ENCODE peak calls at places on chromosomes 5 and 9, in six cellular contexts. One of them, this sample, is unnamed.

GRCh38 chr9:134547161-134548100 is 94.2 kb upstream of the COL5A1 start:
- DNase-seq in choroid plexus epithelial cell: no peak
- DNase-seq in tibial nerve: no peak
- DNase-seq in SJSA1: no peak
- DNase-seq in GM23248: no peak
- DNase-seq in skeletal muscle cell: no peak
- DNase-seq in this sample: no peak

GRCh38 chr9:84513473-84513872 is 156.1 kb upstream of the NTRK2 start:
- DNase-seq in choroid plexus epithelial cell: no peak
- DNase-seq in SJSA1: no peak
- DNase-seq in tibial nerve: no peak
- DNase-seq in GM23248: no peak
- DNase-seq in skeletal muscle cell: no peak
- DNase-seq in this sample: no peak

GRCh38 chr5:81971694-81972495 is at the start of gene ATG10:
- DNase-seq in tibial nerve: peak; percentile 80
- DNase-seq in SJSA1: peak; percentile 96
- DNase-seq in skeletal muscle cell: peak; percentile 87
- DNase-seq in choroid plexus epithelial cell: peak; percentile 94
- DNase-seq in GM23248: peak; percentile 97
- DNase-seq in this sample: peak; percentile 93

GRCh38 chr5:128201065-128201926 is 117.7 kb downstream of the SLC12A2 start:
- DNase-seq in tibial nerve: peak; percentile 83
- DNase-seq in skeletal muscle cell: no peak
- DNase-seq in GM23248: peak; percentile 85
- DNase-seq in SJSA1: peak; percentile 65
- DNase-seq in choroid plexus epithelial cell: peak; percentile 76
- DNase-seq in this sample: peak; percentile 59

GRCh38 chr9:88302579-88303324 is 85.5 kb upstream of the SPIN1 start:
- DNase-seq in GM23248: no peak
- DNase-seq in skeletal muscle cell: no peak
- DNase-seq in SJSA1: no peak
- DNase-seq in tibial nerve: no peak
- DNase-seq in choroid plexus epithelial cell: no peak
- DNase-seq in this sample: no peak

GRCh38 chr5:121890297-121890858 is 38.7 kb downstream of the FTMT start:
- DNase-seq in SJSA1: no peak
- DNase-seq in GM23248: no peak
- DNase-seq in skeletal muscle cell: no peak
- DNase-seq in choroid plexus epithelial cell: no peak
- DNase-seq in tibial nerve: no peak
- DNase-seq in this sample: no peak

GRCh38 chr5:113433071-113433470 is 1.7 kb downstream of the TSSK1B start:
- DNase-seq in skeletal muscle cell: no peak
- DNase-seq in GM23248: no peak
- DNase-seq in SJSA1: no peak
- DNase-seq in tibial nerve: no peak
- DNase-seq in choroid plexus epithelial cell: no peak
- DNase-seq in this sample: no peak

GRCh38 chr9:92720209-92720765 is 44.3 kb downstream of the BICD2 start:
- DNase-seq in SJSA1: no peak
- DNase-seq in GM23248: no peak
- DNase-seq in choroid plexus epithelial cell: no peak
- DNase-seq in skeletal muscle cell: no peak
- DNase-seq in tibial nerve: no peak
- DNase-seq in this sample: no peak

GRCh38 chr5:38948501-38948900 is 102.7 kb downstream of the OSMR start:
- DNase-seq in choroid plexus epithelial cell: peak; percentile 86
- DNase-seq in tibial nerve: no peak
- DNase-seq in GM23248: peak; percentile 83
- DNase-seq in SJSA1: no peak
- DNase-seq in skeletal muscle cell: peak; percentile 36
- DNase-seq in this sample: no peak

GRCh38 chr5:52922384-52922783 is 66.8 kb upstream of the ITGA2 start:
- DNase-seq in GM23248: peak; percentile 76
- DNase-seq in skeletal muscle cell: peak; percentile 95
- DNase-seq in SJSA1: peak; percentile 30
- DNase-seq in tibial nerve: no peak
- DNase-seq in choroid plexus epithelial cell: peak; percentile 90
- DNase-seq in this sample: no peak

GRCh38 chr5:169767938-169768337 is 130.9 kb downstream of the DOCK2 start:
- DNase-seq in choroid plexus epithelial cell: no peak
- DNase-seq in skeletal muscle cell: no peak
- DNase-seq in SJSA1: no peak
- DNase-seq in tibial nerve: no peak
- DNase-seq in GM23248: no peak
- DNase-seq in this sample: no peak

GRCh38 chr5:40939753-40940152 is 30.5 kb downstream of the C7 start:
- DNase-seq in GM23248: no peak
- DNase-seq in skeletal muscle cell: no peak
- DNase-seq in SJSA1: no peak
- DNase-seq in choroid plexus epithelial cell: no peak
- DNase-seq in tibial nerve: no peak
- DNase-seq in this sample: no peak

GRCh38 chr9:113320051-113320450 is 16.9 kb upstream of the RNF183 start:
- DNase-seq in GM23248: no peak
- DNase-seq in SJSA1: no peak
- DNase-seq in choroid plexus epithelial cell: no peak
- DNase-seq in tibial nerve: no peak
- DNase-seq in skeletal muscle cell: no peak
- DNase-seq in this sample: no peak

GRCh38 chr9:116100711-116101111 is 52.9 kb upstream of the PAPPA start:
- DNase-seq in skeletal muscle cell: peak; percentile 54
- DNase-seq in tibial nerve: no peak
- DNase-seq in SJSA1: no peak
- DNase-seq in GM23248: peak; percentile 75
- DNase-seq in choroid plexus epithelial cell: peak; percentile 67
- DNase-seq in this sample: no peak

GRCh38 chr9:374726-375125 is 160.1 kb downstream of the DOCK8 start:
- DNase-seq in GM23248: no peak
- DNase-seq in skeletal muscle cell: peak; percentile 27
- DNase-seq in tibial nerve: no peak
- DNase-seq in choroid plexus epithelial cell: no peak
- DNase-seq in SJSA1: no peak
- DNase-seq in this sample: no peak

GRCh38 chr9:119036969-119037368 is 332.3 kb downstream of the BRINP1 start:
- DNase-seq in choroid plexus epithelial cell: no peak
- DNase-seq in skeletal muscle cell: no peak
- DNase-seq in GM23248: no peak
- DNase-seq in tibial nerve: no peak
- DNase-seq in SJSA1: no peak
- DNase-seq in this sample: no peak

GRCh38 chr5:149773245-149774095 is 43.4 kb downstream of the PPARGC1B start:
- DNase-seq in SJSA1: no peak
- DNase-seq in tibial nerve: no peak
- DNase-seq in skeletal muscle cell: no peak
- DNase-seq in GM23248: no peak
- DNase-seq in choroid plexus epithelial cell: no peak
- DNase-seq in this sample: no peak

GRCh38 chr9:93089481-93089991 is 6.5 kb upstream of the CARD19 start:
- DNase-seq in skeletal muscle cell: no peak
- DNase-seq in GM23248: no peak
- DNase-seq in SJSA1: no peak
- DNase-seq in tibial nerve: no peak
- DNase-seq in choroid plexus epithelial cell: no peak
- DNase-seq in this sample: no peak

GRCh38 chr5:73896668-73897067 is 270.7 kb downstream of the ARHGEF28 start:
- DNase-seq in choroid plexus epithelial cell: no peak
- DNase-seq in GM23248: no peak
- DNase-seq in tibial nerve: no peak
- DNase-seq in skeletal muscle cell: no peak
- DNase-seq in SJSA1: no peak
- DNase-seq in this sample: no peak

GRCh38 chr5:83583859-83584258 is 112.3 kb downstream of the VCAN start:
- DNase-seq in skeletal muscle cell: no peak
- DNase-seq in SJSA1: peak; percentile 45
- DNase-seq in GM23248: peak; percentile 65
- DNase-seq in choroid plexus epithelial cell: peak; percentile 61
- DNase-seq in tibial nerve: no peak
- DNase-seq in this sample: no peak

GRCh38 chr5:73464016-73464745 is 15.6 kb upstream of the FOXD1 start:
- DNase-seq in GM23248: peak; percentile 29
- DNase-seq in tibial nerve: no peak
- DNase-seq in choroid plexus epithelial cell: peak; percentile 38
- DNase-seq in skeletal muscle cell: no peak
- DNase-seq in SJSA1: no peak
- DNase-seq in this sample: no peak

GRCh38 chr9:109477269-109478203 is 20.6 kb downstream of the PTPN3 start:
- DNase-seq in choroid plexus epithelial cell: no peak
- DNase-seq in SJSA1: no peak
- DNase-seq in tibial nerve: no peak
- DNase-seq in skeletal muscle cell: no peak
- DNase-seq in GM23248: no peak
- DNase-seq in this sample: no peak

GRCh38 chr9:113675475-113675941 is 200.6 kb upstream of the ZNF618 start:
- DNase-seq in tibial nerve: peak; percentile 23
- DNase-seq in choroid plexus epithelial cell: peak; percentile 91
- DNase-seq in skeletal muscle cell: peak; percentile 91
- DNase-seq in SJSA1: peak; percentile 92
- DNase-seq in GM23248: peak; percentile 99
- DNase-seq in this sample: no peak

GRCh38 chr9:35406183-35406959 is 83.5 kb upstream of the RUSC2 start:
- DNase-seq in choroid plexus epithelial cell: peak; percentile 28
- DNase-seq in GM23248: peak; percentile 17
- DNase-seq in skeletal muscle cell: no peak
- DNase-seq in tibial nerve: no peak
- DNase-seq in SJSA1: no peak
- DNase-seq in this sample: peak; percentile 2

GRCh38 chr5:128038641-128039040 is 44.9 kb upstream of the SLC12A2 start:
- DNase-seq in GM23248: peak; percentile 41
- DNase-seq in SJSA1: peak; percentile 51
- DNase-seq in tibial nerve: no peak
- DNase-seq in skeletal muscle cell: no peak
- DNase-seq in choroid plexus epithelial cell: peak; percentile 79
- DNase-seq in this sample: no peak

GRCh38 chr5:106876665-106877194 is 794.0 kb downstream of the EFNA5 start:
- DNase-seq in GM23248: peak; percentile 2
- DNase-seq in SJSA1: no peak
- DNase-seq in tibial nerve: no peak
- DNase-seq in skeletal muscle cell: no peak
- DNase-seq in choroid plexus epithelial cell: peak; percentile 13
- DNase-seq in this sample: no peak

GRCh38 chr9:16689352-16689938 is 181.0 kb downstream of the BNC2 start:
- DNase-seq in tibial nerve: peak; percentile 39
- DNase-seq in SJSA1: peak; percentile 63
- DNase-seq in GM23248: no peak
- DNase-seq in choroid plexus epithelial cell: peak; percentile 47
- DNase-seq in skeletal muscle cell: no peak
- DNase-seq in this sample: no peak

GRCh38 chr9:19471737-19472648 is 63.2 kb downstream of the ACER2 start:
- DNase-seq in SJSA1: peak; percentile 33
- DNase-seq in GM23248: peak; percentile 76
- DNase-seq in choroid plexus epithelial cell: peak; percentile 62
- DNase-seq in tibial nerve: no peak
- DNase-seq in skeletal muscle cell: no peak
- DNase-seq in this sample: peak; percentile 22

GRCh38 chr5:17305964-17306725 is 88.7 kb downstream of the BASP1 start:
- DNase-seq in choroid plexus epithelial cell: peak; percentile 90
- DNase-seq in SJSA1: peak; percentile 96
- DNase-seq in skeletal muscle cell: peak; percentile 63
- DNase-seq in tibial nerve: no peak
- DNase-seq in GM23248: peak; percentile 60
- DNase-seq in this sample: no peak

GRCh38 chr5:142561486-142562097 is 124.3 kb downstream of the FGF1 start:
- DNase-seq in skeletal muscle cell: no peak
- DNase-seq in choroid plexus epithelial cell: no peak
- DNase-seq in tibial nerve: no peak
- DNase-seq in SJSA1: no peak
- DNase-seq in GM23248: no peak
- DNase-seq in this sample: no peak

GRCh38 chr5:142561029-142561428 is 124.9 kb downstream of the FGF1 start:
- DNase-seq in skeletal muscle cell: no peak
- DNase-seq in tibial nerve: no peak
- DNase-seq in GM23248: no peak
- DNase-seq in choroid plexus epithelial cell: no peak
- DNase-seq in SJSA1: no peak
- DNase-seq in this sample: no peak
- H3K4me3 ChIP-seq in skeletal muscle cell: no peak overlapping the region
- H3K4me3 ChIP-seq in tibial nerve: no peak overlapping the region
- H3K4me3 ChIP-seq in GM23248: no peak overlapping the region
- H3K4me3 ChIP-seq in choroid plexus epithelial cell: no peak overlapping the region
- H3K4me3 ChIP-seq in SJSA1: no peak overlapping the region
- H3K4me3 ChIP-seq in this sample: no peak overlapping the region

DNA sequence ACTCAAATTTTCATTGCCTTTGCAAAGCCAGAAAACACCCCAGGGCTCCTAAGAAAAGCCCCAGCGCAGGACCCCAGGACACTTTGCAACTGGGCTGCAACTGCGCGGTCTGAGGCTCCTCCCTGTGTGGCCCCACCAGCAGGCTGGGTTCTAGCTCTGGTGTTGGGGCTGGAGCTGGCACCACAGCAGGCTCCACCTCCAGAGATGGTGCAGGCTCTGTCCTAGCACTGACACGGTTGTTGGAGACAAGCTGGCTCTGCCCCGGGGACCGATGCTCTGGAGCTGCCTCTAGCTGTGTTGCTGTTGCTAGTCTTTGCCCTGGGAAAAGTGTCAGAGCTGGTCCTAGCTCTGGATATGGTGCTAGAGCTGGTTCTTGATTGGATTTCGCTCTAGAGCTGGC is 13.6 kb downstream of the LCN10 start:
- DNase-seq in GM23248: peak; percentile 59
- DNase-seq in SJSA1: no peak
- DNase-seq in choroid plexus epithelial cell: no peak
- DNase-seq in tibial nerve: no peak
- DNase-seq in skeletal muscle cell: no peak
- DNase-seq in this sample: no peak
- H3K4me3 ChIP-seq in GM23248: peak overlapping the region; percentile 84
- H3K4me3 ChIP-seq in SJSA1: no peak overlapping the region
- H3K4me3 ChIP-seq in choroid plexus epithelial cell: peak overlapping the region; percentile 90
- H3K4me3 ChIP-seq in tibial nerve: peak overlapping the region; percentile 95
- H3K4me3 ChIP-seq in skeletal muscle cell: peak overlapping the region; percentile 99
- H3K4me3 ChIP-seq in this sample: no peak overlapping the region

GRCh38 chr9:131402073-131402472 is 8.2 kb downstream of the PRRC2B start:
- DNase-seq in skeletal muscle cell: no peak
- DNase-seq in SJSA1: no peak
- DNase-seq in GM23248: peak; percentile 87
- DNase-seq in choroid plexus epithelial cell: no peak
- DNase-seq in tibial nerve: no peak
- DNase-seq in this sample: no peak
- H3K4me3 ChIP-seq in skeletal muscle cell: no peak overlapping the region
- H3K4me3 ChIP-seq in SJSA1: no peak overlapping the region
- H3K4me3 ChIP-seq in GM23248: peak overlapping the region; percentile 66
- H3K4me3 ChIP-seq in choroid plexus epithelial cell: no peak overlapping the region
- H3K4me3 ChIP-seq in tibial nerve: peak overlapping the region; percentile 11
- H3K4me3 ChIP-seq in this sample: no peak overlapping the region

DNA sequence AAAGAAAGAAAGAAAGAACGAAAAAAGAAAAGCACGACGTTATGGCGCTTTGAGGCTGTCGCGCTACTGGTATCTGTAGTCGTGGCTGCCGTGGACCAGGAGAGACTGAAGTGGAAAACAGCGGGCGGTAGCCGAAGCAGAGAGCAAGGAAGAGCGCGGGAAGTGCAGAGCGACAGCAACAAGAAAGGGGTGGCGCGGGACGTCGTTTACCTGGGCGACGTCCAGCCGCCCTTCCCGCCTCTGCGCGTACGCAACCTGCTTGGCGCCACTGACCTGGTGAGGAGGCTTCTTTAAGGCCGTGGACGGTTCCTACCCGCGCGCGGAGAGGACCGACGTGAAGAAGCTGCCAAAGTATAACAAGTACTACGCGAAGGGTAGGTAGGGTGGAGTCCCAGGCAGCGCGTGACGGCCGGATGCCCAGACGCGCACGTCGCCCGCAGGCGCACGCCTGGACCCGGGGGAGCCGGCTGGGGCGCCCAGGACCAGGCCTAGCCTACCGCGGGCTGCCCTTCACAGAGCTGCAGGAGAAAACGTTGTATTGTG is 15.4 kb downstream of the CCL28 start:
- DNase-seq in SJSA1: no peak
- DNase-seq in skeletal muscle cell: no peak
- DNase-seq in GM23248: peak; percentile 62
- DNase-seq in choroid plexus epithelial cell: peak; percentile 34
- DNase-seq in tibial nerve: peak; percentile 19
- DNase-seq in this sample: peak; percentile 69
- H3K4me3 ChIP-seq in SJSA1: peak overlapping the region; percentile 22
- H3K4me3 ChIP-seq in skeletal muscle cell: peak overlapping the region; percentile 63
- H3K4me3 ChIP-seq in GM23248: peak overlapping the region; percentile 76
- H3K4me3 ChIP-seq in choroid plexus epithelial cell: peak overlapping the region; percentile 67
- H3K4me3 ChIP-seq in tibial nerve: peak overlapping the region; percentile 70
- H3K4me3 ChIP-seq in this sample: peak overlapping the region; percentile 86